ENCODE peak calls at places on chromosomes 12 and 14, in seven cellular contexts. C, J, Y, K, O, W and B are unnamed samples. For H3K36me3 and H3K4me1, the result is how much of the 10 kb centered on the place peaks cover.

GRCh38 chr12:55074771-55075170 is 51.4 kb upstream of the OR9K2 start:
- DNase-seq in C (no peak), J (no peak), Y (no peak), K (no peak), O (no peak), W (no peak), B (no peak)

GRCh38 chr12:1594295-1595025 is at the start of gene FBXL14:
- DNase-seq in C (peak), J (peak), Y (no peak), K (peak), O (peak), W (peak), B (peak)

GRCh38 chr12:114952573-114953196 is 268.7 kb upstream of the TBX3 start:
- DNase-seq in C (no peak), J (no peak), Y (no peak), K (no peak), O (peak), W (peak), B (no peak)

GRCh38 chr14:24053548-24054323 is 1.9 kb downstream of the CARMIL3 start:
- DNase-seq in C (no peak), J (no peak), Y (no peak), K (peak), O (no peak), W (no peak), B (peak)

GRCh38 chr14:105486974-105487448 is 325 bp downstream of the CRIP1 start:
- DNase-seq in C (no peak), J (peak), Y (no peak), K (no peak), O (no peak), W (peak), B (no peak)

GRCh38 chr12:91772411-91772810 is 373.2 kb downstream of the BTG1 start:
- DNase-seq in C (no peak), J (no peak), Y (no peak), K (no peak), O (peak), W (no peak), B (no peak)

GRCh38 chr12:77914089-77914488 is 83.4 kb downstream of the NAV3 start:
- DNase-seq in C (no peak), J (no peak), Y (no peak), K (no peak), O (no peak), W (no peak), B (no peak)

GRCh38 chr12:28870839-28871440 is 278.1 kb upstream of the FAR2 start:
- DNase-seq in C (no peak), J (no peak), Y (no peak), K (no peak), O (peak), W (no peak), B (no peak)

GRCh38 chr14:39576726-39577125 is 144.5 kb upstream of the FBXO33 start:
- DNase-seq in C (no peak), J (no peak), Y (no peak), K (no peak), O (no peak), W (no peak), B (no peak)

GRCh38 chr12:49797452-49797782 is 30.8 kb downstream of the NCKAP5L start:
- DNase-seq in C (no peak), J (no peak), Y (no peak), K (no peak), O (no peak), W (no peak), B (no peak)

GRCh38 chr14:98323850-98324249 is 948.1 kb downstream of the BCL11B start:
- DNase-seq in C (no peak), J (no peak), Y (no peak), K (no peak), O (no peak), W (no peak), B (no peak)

GRCh38 chr14:92968291-92969020 is 45.5 kb downstream of the CHGA start:
- DNase-seq in C (no peak), J (peak), Y (no peak), K (no peak), O (no peak), W (no peak), B (no peak)

GRCh38 chr14:85421166-85421877 is 108.6 kb upstream of the FLRT2 start:
- DNase-seq in C (no peak), J (no peak), Y (no peak), K (no peak), O (peak), W (no peak), B (no peak)

GRCh38 chr12:4421590-4422031 is 24.0 kb downstream of the FGF6 start:
- DNase-seq in C (no peak), J (no peak), Y (peak), K (no peak), O (peak), W (no peak), B (no peak)

GRCh38 chr14:24316597-24316950 is 5.3 kb downstream of the LTB4R start:
- DNase-seq in C (no peak), J (no peak), Y (no peak), K (peak), O (no peak), W (no peak), B (no peak)

GRCh38 chr12:128804762-128805161 is 19.0 kb downstream of the SLC15A4 start:
- DNase-seq in C (no peak), J (no peak), Y (no peak), K (no peak), O (no peak), W (no peak), B (no peak)
- H3K36me3 ChIP-seq in C (under half), J (under half), Y (under half), K (half or more), O (under half), W (under half), B (under half)

GRCh38 chr12:75525263-75525662 is 13.9 kb upstream of the KRR1 start:
- DNase-seq in C (no peak), J (no peak), Y (no peak), K (no peak), O (peak), W (no peak), B (no peak)

GRCh38 chr12:75526655-75527511 is 15.5 kb upstream of the KRR1 start:
- DNase-seq in C (peak), J (no peak), Y (no peak), K (no peak), O (peak), W (no peak), B (no peak)

GRCh38 chr12:75528692-75529091 is 17.3 kb upstream of the KRR1 start:
- DNase-seq in C (no peak), J (no peak), Y (no peak), K (no peak), O (no peak), W (no peak), B (no peak)

GRCh38 chr12:75529826-75530225 is 18.4 kb upstream of the KRR1 start:
- DNase-seq in C (no peak), J (no peak), Y (no peak), K (no peak), O (no peak), W (no peak), B (no peak)

GRCh38 chr12:75528272-75528671 is 16.9 kb upstream of the KRR1 start:
- DNase-seq in C (no peak), J (no peak), Y (no peak), K (no peak), O (no peak), W (no peak), B (no peak)
- H3K27ac ChIP-seq in C (no peak), J (no peak), Y (peak), K (no peak), O (peak), W (no peak), B (no peak)

GRCh38 chr14:95535226-95536021 is 574 bp downstream of the GLRX5 start:
- DNase-seq in C (no peak), J (peak), Y (no peak), K (peak), O (no peak), W (no peak), B (peak)
- H3K4me1 ChIP-seq in C (under half), J (half or more), Y (under half), K (under half), O (under half), W (under half), B (under half)

DNA sequence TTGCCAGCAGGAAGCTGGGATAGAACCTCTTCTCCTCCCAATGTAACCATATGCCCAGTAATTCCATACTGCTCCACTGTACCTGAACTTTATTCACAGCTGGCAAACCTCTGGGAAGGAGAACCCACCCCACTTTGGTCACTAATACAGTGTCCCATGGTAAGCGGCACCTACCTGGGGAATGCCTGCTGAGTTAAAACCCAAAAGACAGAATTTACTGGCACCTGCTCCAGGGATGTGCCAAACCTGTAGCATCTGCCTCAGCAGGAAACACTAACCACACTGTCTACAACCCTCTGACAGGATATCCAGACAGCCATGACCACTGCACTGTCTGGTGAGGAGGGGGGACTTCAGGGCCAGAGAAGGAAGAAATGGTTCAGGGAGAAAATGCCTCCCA is 26.6 kb downstream of the DDX24 start:
- DNase-seq in C (no peak), J (peak), Y (no peak), K (no peak), O (no peak), W (no peak), B (no peak)
- H3K36me3 ChIP-seq in C (under half), J (half or more), Y (under half), K (half or more), O (half or more), W (under half), B (under half)

DNA sequence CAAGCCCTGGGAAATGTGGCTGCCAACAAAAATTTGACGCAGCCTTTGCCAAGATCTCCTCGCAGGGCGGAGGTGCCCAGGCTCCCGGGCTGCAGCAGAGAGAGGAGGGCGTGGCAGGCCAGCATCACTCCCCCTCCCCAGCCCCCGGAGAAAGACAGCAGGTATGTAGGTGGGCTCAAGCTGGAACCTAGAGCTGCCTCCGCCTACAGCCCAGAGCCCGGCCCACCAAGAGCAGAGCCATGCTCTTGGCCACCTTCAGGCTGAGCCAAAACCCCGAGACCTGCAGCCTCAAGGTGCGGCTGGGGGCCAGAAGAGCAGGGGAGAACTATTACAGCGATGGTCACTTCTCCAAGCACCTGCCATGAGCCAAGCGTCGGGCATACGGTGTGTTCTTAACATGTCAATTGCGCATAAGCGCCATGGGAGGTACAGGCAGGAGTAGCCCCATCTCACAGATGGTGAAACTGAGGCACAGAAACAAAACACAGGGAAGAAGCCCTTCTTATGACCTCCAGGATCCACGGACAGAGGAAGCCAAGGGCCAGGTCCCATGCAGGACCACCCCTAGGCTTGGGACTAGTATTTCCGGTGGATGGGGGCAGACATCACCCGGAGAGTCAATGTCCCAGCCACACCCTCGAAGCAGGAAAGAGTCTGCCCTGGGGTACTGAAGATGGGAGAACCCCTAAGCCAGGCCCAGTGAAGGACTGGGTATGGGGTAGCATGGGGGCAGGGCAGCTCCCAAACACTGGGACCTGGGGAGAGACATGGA is 109.0 kb downstream of the NCOR2 start:
- DNase-seq in C (no peak), J (peak), Y (no peak), K (peak), O (no peak), W (no peak), B (no peak)
- H3K27ac ChIP-seq in C (no peak), J (peak), Y (no peak), K (peak), O (no peak), W (peak), B (no peak)

GRCh38 chr12:124504273-124505000 is 63.0 kb downstream of the NCOR2 start:
- DNase-seq in C (no peak), J (no peak), Y (no peak), K (no peak), O (no peak), W (peak), B (no peak)

GRCh38 chr12:124505001-124505818 is 62.2 kb downstream of the NCOR2 start:
- DNase-seq in C (no peak), J (no peak), Y (no peak), K (no peak), O (no peak), W (no peak), B (no peak)

GRCh38 chr12:124501827-124502226 is 65.6 kb downstream of the NCOR2 start:
- DNase-seq in C (no peak), J (no peak), Y (no peak), K (no peak), O (no peak), W (no peak), B (no peak)

GRCh38 chr12:124502379-124502778 is 65.0 kb downstream of the NCOR2 start:
- DNase-seq in C (no peak), J (no peak), Y (no peak), K (no peak), O (no peak), W (no peak), B (no peak)

DNA sequence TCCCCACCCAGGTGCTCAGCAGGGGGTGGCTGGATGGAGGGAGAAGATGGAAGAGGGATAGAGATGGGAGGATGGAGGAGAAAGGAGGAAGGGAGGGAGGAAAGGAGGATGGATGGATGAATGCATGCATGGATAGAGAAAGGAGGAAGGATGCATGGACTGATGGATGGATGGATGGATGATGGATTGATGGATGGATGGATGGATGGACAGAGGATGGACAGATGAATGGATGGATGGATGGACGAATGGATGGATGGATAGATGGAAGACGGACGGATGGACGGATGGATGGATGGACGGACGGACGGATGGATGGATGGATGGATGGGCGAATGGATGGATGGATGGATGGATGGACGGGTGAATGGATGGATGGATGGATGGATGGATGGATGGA is 64.1 kb downstream of the NCOR2 start:
- DNase-seq in C (no peak), J (no peak), Y (no peak), K (no peak), O (no peak), W (no peak), B (no peak)
- H3K4me1 ChIP-seq in C (under half), J (half or more), Y (half or more), K (under half), O (under half), W (under half), B (under half)

GRCh38 chr12:27796093-27796492 is 16.1 kb upstream of the MANSC4 start:
- DNase-seq in C (no peak), J (no peak), Y (no peak), K (no peak), O (no peak), W (no peak), B (no peak)
- H3K36me3 ChIP-seq in C (under half), J (half or more), Y (under half), K (half or more), O (under half), W (under half), B (under half)

GRCh38 chr12:34121360-34121759 is 99.1 kb downstream of the ALG10 start:
- DNase-seq in C (peak), J (no peak), Y (no peak), K (no peak), O (no peak), W (no peak), B (no peak)

GRCh38 chr12:34126239-34126641 is 103.9 kb downstream of the ALG10 start:
- DNase-seq in C (no peak), J (no peak), Y (no peak), K (no peak), O (no peak), W (no peak), B (no peak)

GRCh38 chr12:34124608-34125007 is 102.3 kb downstream of the ALG10 start:
- DNase-seq in C (no peak), J (no peak), Y (no peak), K (no peak), O (no peak), W (no peak), B (peak)

GRCh38 chr12:34126805-34127204 is 104.5 kb downstream of the ALG10 start:
- DNase-seq in C (no peak), J (no peak), Y (no peak), K (no peak), O (no peak), W (no peak), B (no peak)
- H3K27ac ChIP-seq in C (no peak), J (peak), Y (no peak), K (no peak), O (no peak), W (peak), B (peak)

GRCh38 chr14:70993931-70994330 is 86.7 kb downstream of the PCNX1 start:
- DNase-seq in C (no peak), J (no peak), Y (no peak), K (no peak), O (no peak), W (no peak), B (no peak)

GRCh38 chr14:70999117-70999516 is 91.9 kb downstream of the PCNX1 start:
- DNase-seq in C (no peak), J (no peak), Y (no peak), K (no peak), O (no peak), W (no peak), B (no peak)

DNA sequence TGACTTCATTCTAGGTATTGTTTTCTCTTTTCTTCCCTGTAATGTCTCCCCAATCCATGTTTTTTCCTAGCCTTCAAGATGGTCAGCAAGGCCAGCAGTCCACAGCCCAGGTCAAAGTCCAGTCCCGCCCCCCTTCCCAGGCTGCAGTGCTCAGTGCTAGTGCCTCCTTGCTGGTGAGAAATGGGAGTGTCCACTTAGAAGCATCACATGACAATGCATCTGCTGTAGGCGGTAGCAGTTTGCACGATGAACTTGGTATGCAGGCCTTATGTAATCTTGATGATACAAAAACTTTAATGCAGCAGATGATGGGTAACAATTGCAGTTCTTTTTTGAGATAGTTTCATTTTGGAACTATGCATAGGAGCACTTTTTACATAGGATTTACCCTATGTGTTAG is 88.4 kb downstream of the PCNX1 start:
- DNase-seq in C (no peak), J (no peak), Y (no peak), K (peak), O (peak), W (no peak), B (no peak)
- H3K4me1 ChIP-seq in C (under half), J (under half), Y (under half), K (under half), O (under half), W (under half), B (under half)